ENCODE peak calls at places on chromosomes 13 and 19, in nine cellular contexts. D is Kasumi-1; G is NCI-H1092; F is amniotic epithelial cell; K is Right ventricle myocardium superior; J is GM04503; X is ecto neural progenitor cell; H is B cell; R is stimulated activated CD8-positive, alpha-beta memory T cell treated with anti-CD3 and anti-CD28 coated beads, Interleukin-15, amount 100 ng/mL, for 48 hours. Q is an unnamed sample.

GRCh38 chr13:98141091-98141490 is 1.8 kb upstream of the FARP1 start:
- DNase-seq in D (no peak), G (no peak), F (no peak), K (no peak), J (no peak), X (no peak), H (no peak), R (no peak), Q (no peak)

GRCh38 chr13:65901723-65902122 is 1328.4 kb downstream of the PCDH9 start:
- DNase-seq in D (no peak), G (no peak), F (no peak), K (no peak), J (no peak), X (no peak), H (no peak), R (no peak), Q (no peak)

GRCh38 chr19:43452517-43453045 is 12.8 kb downstream of the LYPD3 start:
- DNase-seq in D (no peak), G (no peak), F (no peak), K (no peak), J (no peak), X (no peak), H (no peak), R (no peak), Q (no peak)

GRCh38 chr19:4775627-4776152 is 15.8 kb upstream of the FEM1A start:
- DNase-seq in D (no peak), G (no peak), F (no peak), K (no peak), J (no peak), X (no peak), H (no peak), R (no peak), Q (no peak)

GRCh38 chr19:31039151-31039550 is 310.1 kb downstream of the TSHZ3 start:
- DNase-seq in D (no peak), G (no peak), F (no peak), K (no peak), J (no peak), X (no peak), H (no peak), R (no peak), Q (no peak)

GRCh38 chr13:112603641-112604220 is 15.8 kb upstream of the TUBGCP3 start:
- DNase-seq in D (no peak), G (no peak), F (peak; percentile 32), K (no peak), J (no peak), X (no peak), H (no peak), R (no peak), Q (no peak)

GRCh38 chr19:33477781-33478180 is 43.8 kb downstream of the PEPD start:
- DNase-seq in D (no peak), G (no peak), F (peak; percentile 3), K (no peak), J (no peak), X (no peak), H (no peak), R (no peak), Q (no peak)

GRCh38 chr13:45473627-45474026 is 8.9 kb downstream of the COG3 start:
- DNase-seq in D (peak; percentile 65), G (no peak), F (no peak), K (no peak), J (no peak), X (no peak), H (no peak), R (no peak), Q (no peak)

GRCh38 chr13:49527123-49527522 is 31.4 kb downstream of the PHF11 start:
- DNase-seq in D (no peak), G (no peak), F (peak; percentile 23), K (peak; percentile 62), J (no peak), X (no peak), H (no peak), R (no peak), Q (no peak)

GRCh38 chr19:2255982-2256685 is at the start of gene JSRP1:
- DNase-seq in D (no peak), G (no peak), F (no peak), K (no peak), J (no peak), X (no peak), H (peak; percentile 72), R (no peak), Q (no peak)

GRCh38 chr13:73922728-73923393 is 211.3 kb downstream of the KLF12 start:
- DNase-seq in D (no peak), G (no peak), F (no peak), K (no peak), J (no peak), X (no peak), H (no peak), R (no peak), Q (no peak)

GRCh38 chr19:27920774-27921173 is 1292.2 kb downstream of the UQCRFS1 start:
- DNase-seq in D (no peak), G (no peak), F (no peak), K (no peak), J (no peak), X (no peak), H (no peak), R (no peak), Q (no peak)

GRCh38 chr13:113976711-113977684 is 3.1 kb upstream of the C13orf46 start:
- DNase-seq in D (no peak), G (no peak), F (peak; percentile 58), K (peak; percentile 30), J (peak; percentile 65), X (no peak), H (no peak), R (no peak), Q (no peak)

GRCh38 chr19:33437351-33438015 is 64.0 kb downstream of the CEBPG start:
- DNase-seq in D (no peak), G (no peak), F (no peak), K (peak; percentile 6), J (no peak), X (no peak), H (no peak), R (no peak), Q (no peak)

GRCh38 chr19:5719274-5719960 is 529 bp downstream of the LONP1 start:
- DNase-seq in D (no peak), G (no peak), F (peak; percentile 13), K (no peak), J (no peak), X (no peak), H (no peak), R (no peak), Q (no peak)

GRCh38 chr13:100870898-100871297 is 196.3 kb upstream of the TMTC4 start:
- DNase-seq in D (no peak), G (no peak), F (no peak), K (no peak), J (no peak), X (no peak), H (no peak), R (no peak), Q (no peak)

GRCh38 chr19:16470911-16471811 is 609 bp downstream of the EPS15L1 start:
- DNase-seq in D (no peak), G (no peak), F (peak; percentile 57), K (peak; percentile 47), J (no peak), X (no peak), H (no peak), R (peak; percentile 4), Q (no peak)

GRCh38 chr19:18425515-18426415 is 6.6 kb downstream of the SSBP4 start:
- DNase-seq in D (peak; percentile 58), G (no peak), F (peak; percentile 41), K (peak; percentile 84), J (no peak), X (no peak), H (peak; percentile 36), R (no peak), Q (no peak)

GRCh38 chr19:29467824-29468401 is 57.9 kb upstream of the VSTM2B start:
- DNase-seq in D (peak; percentile 1), G (no peak), F (no peak), K (no peak), J (no peak), X (no peak), H (no peak), R (no peak), Q (no peak)

GRCh38 chr13:109857325-109857724 is 70.9 kb upstream of the IRS2 start:
- DNase-seq in D (no peak), G (no peak), F (no peak), K (no peak), J (no peak), X (no peak), H (no peak), R (no peak), Q (no peak)

GRCh38 chr13:101397742-101398141 is 18.6 kb downstream of the NALCN start:
- DNase-seq in D (no peak), G (no peak), F (peak; percentile 91), K (no peak), J (peak; percentile 62), X (no peak), H (no peak), R (no peak), Q (no peak)

GRCh38 chr13:93326427-93326826 is 99.8 kb downstream of the GPC6 start:
- DNase-seq in D (no peak), G (no peak), F (no peak), K (no peak), J (no peak), X (no peak), H (no peak), R (no peak), Q (no peak)

GRCh38 chr19:45814166-45814780 is 835 bp downstream of the RSPH6A start:
- DNase-seq in D (no peak), G (no peak), F (no peak), K (no peak), J (no peak), X (no peak), H (no peak), R (no peak), Q (no peak)

GRCh38 chr19:2733930-2734588 is 5.8 kb downstream of the SLC39A3 start:
- DNase-seq in D (no peak), G (peak; percentile 11), F (no peak), K (no peak), J (no peak), X (no peak), H (no peak), R (no peak), Q (no peak)